ENCODE peak calls at places on chromosomes 7 and 10, in four cellular contexts. B is H9, C is neuronal stem cell, D is astrocyte. L is an unnamed sample. For H3K4me1, the result is how much of the 10 kb centered on the place peaks cover.

GRCh38 chr10:22823109-22823508 is 104.7 kb upstream of the ARMC3 start:
- DNase-seq in B (no peak), D (peak), C (no peak), L (no peak)

GRCh38 chr7:108403597-108404217 is 52.5 kb downstream of the NRCAM start:
- DNase-seq in D (no peak), C (no peak), B (no peak), L (no peak)

GRCh38 chr7:17331891-17332501 is 33.5 kb downstream of the AHR start:
- DNase-seq in C (no peak), B (no peak), D (no peak), L (no peak)

GRCh38 chr7:123609883-123610239 is 8.2 kb downstream of the ASB15 start:
- DNase-seq in B (no peak), C (no peak), D (no peak), L (no peak)

GRCh38 chr10:103504181-103504783 is 10.8 kb downstream of the NEURL1 start:
- DNase-seq in C (no peak), B (no peak), D (peak), L (no peak)

GRCh38 chr7:129270077-129270476 is 45.2 kb downstream of the AHCYL2 start:
- DNase-seq in B (no peak), D (no peak), C (no peak), L (no peak)

GRCh38 chr7:23277359-23277989 is 21.7 kb upstream of the MALSU1 start:
- DNase-seq in B (peak), D (peak), C (peak), L (peak)

GRCh38 chr10:25113231-25114035 is 61.4 kb upstream of the GPR158 start:
- DNase-seq in B (peak), D (peak), C (peak), L (peak)

GRCh38 chr10:120508393-120508792 is 51.4 kb downstream of the PLPP4 start:
- DNase-seq in C (no peak), D (peak), B (no peak), L (no peak)

GRCh38 chr10:122640921-122641320 is 58.7 kb downstream of the C10orf120 start:
- DNase-seq in D (no peak), C (no peak), B (no peak), L (no peak)

GRCh38 chr10:18793951-18794350 is 134.7 kb downstream of the ARL5B start:
- DNase-seq in C (no peak), D (peak), B (no peak), L (no peak)

GRCh38 chr7:76302299-76303056 is at the start of gene HSPB1:
- DNase-seq in D (peak), B (peak), C (peak), L (peak)

GRCh38 chr7:33201821-33202220 is 72.5 kb downstream of the BBS9 start:
- DNase-seq in C (no peak), D (no peak), B (no peak), L (no peak)

GRCh38 chr10:119237722-119238436 is 30.5 kb downstream of the GRK5 start:
- DNase-seq in C (no peak), B (no peak), D (no peak), L (no peak)
- H3K4me1 ChIP-seq in C (under half), B (under half), D (under half), L (under half)

GRCh38 chr10:97028126-97028831 is 157.5 kb downstream of the SLIT1 start:
- DNase-seq in B (no peak), D (peak), C (no peak), L (no peak)
- H3K9ac ChIP-seq in B (no peak), D (no peak), C (no peak), L (no peak)

DNA sequence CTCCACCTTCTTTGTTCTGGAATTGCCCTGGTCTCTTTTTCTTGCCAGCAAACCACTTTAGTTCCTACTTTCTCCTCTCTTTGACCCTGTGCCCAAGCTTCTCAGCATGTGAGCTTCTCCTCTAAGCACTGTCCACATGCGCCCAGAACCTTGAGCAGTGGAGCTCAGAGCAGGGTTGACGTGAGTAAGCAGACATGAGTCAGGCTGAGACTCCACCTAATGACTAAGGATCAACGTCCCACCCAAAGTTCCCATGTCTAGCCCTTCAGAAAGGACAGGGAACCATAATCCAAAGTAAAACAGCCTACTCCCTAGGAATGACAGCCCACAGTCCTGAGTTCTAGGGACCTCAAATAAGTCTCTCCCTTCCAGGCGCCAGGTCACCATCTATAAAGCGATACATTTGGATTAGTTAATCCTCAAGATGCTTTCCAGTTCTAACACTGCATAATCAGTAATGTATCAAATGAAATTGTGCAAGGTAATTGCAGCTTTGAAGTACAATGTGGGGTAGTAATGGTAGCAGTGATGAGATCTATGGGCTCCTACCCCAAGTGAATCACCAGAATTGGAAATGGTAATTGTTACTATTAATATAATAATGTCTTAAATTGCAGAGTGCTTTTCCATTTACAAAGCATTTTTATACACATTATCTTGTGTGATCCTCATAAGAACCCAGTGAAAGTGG is 44.5 kb downstream of the KCNMA1 start:
- DNase-seq in C (no peak), B (no peak), D (peak), L (no peak)
- H3K4me1 ChIP-seq in C (under half), B (under half), D (under half), L (under half)

GRCh38 chr10:95408148-95408930 is 117.5 kb upstream of the PDLIM1 start:
- DNase-seq in C (no peak), B (no peak), D (no peak), L (no peak)
- H3K9ac ChIP-seq in C (no peak), B (no peak), D (no peak), L (no peak)

GRCh38 chr7:12685550-12685949 is 1.9 kb upstream of the ARL4A start:
- DNase-seq in B (peak), C (peak), D (peak), L (peak)
- H3K4me1 ChIP-seq in B (under half), C (under half), D (under half), L (under half)